ENCODE peak calls at places on chromosomes 16 and 17, in eight cellular contexts. G is activated T-cell treated with anti-CD3 and anti-CD28 coated beads for 4 hours; N is Peyer's patch; T is CD4-positive, alpha-beta T cell; W is psoas muscle; Z is fibroblast of lung; L is GM20000; B is hepatic stellate cell. K is an unnamed sample.

GRCh38 chr16:621526-622105 is 9.2 kb upstream of the WFIKKN1 start:
- DNase-seq in G (no peak), N (no peak), T (no peak), W (no peak), Z (no peak), L (no peak), B (no peak), K (no peak)

GRCh38 chr16:54446639-54447038 is 160.1 kb upstream of the IRX3 start:
- DNase-seq in G (no peak), N (no peak), T (no peak), W (peak), Z (peak), L (no peak), B (no peak), K (peak)

GRCh38 chr17:81074440-81074839 is 39.5 kb downstream of the BAIAP2 start:
- DNase-seq in G (no peak), N (no peak), T (no peak), W (no peak), Z (no peak), L (no peak), B (no peak), K (no peak)

GRCh38 chr17:2883544-2884203 is 87.4 kb downstream of the RAP1GAP2 start:
- DNase-seq in G (no peak), N (no peak), T (no peak), W (no peak), Z (peak), L (no peak), B (peak), K (peak)

GRCh38 chr17:17855976-17856375 is 19.2 kb upstream of the SREBF1 start:
- DNase-seq in G (no peak), N (no peak), T (no peak), W (no peak), Z (no peak), L (no peak), B (no peak), K (peak)

GRCh38 chr16:11560701-11561439 is 25.8 kb downstream of the LITAF start:
- DNase-seq in G (peak), N (peak), T (peak), W (peak), Z (peak), L (no peak), B (no peak), K (no peak)

GRCh38 chr17:73800893-73801292 is 156.6 kb upstream of the SDK2 start:
- DNase-seq in G (no peak), N (no peak), T (no peak), W (no peak), Z (no peak), L (no peak), B (no peak), K (no peak)

GRCh38 chr16:52191533-52192134 is 355.3 kb downstream of the TOX3 start:
- DNase-seq in G (peak), N (peak), T (peak), W (peak), Z (peak), L (peak), B (peak), K (peak)

GRCh38 chr17:39573447-39574298 is 34.0 kb downstream of the NEUROD2 start:
- DNase-seq in G (no peak), N (peak), T (peak), W (peak), Z (peak), L (peak), B (peak), K (peak)

GRCh38 chr16:17696696-17697095 is 225.9 kb upstream of the XYLT1 start:
- DNase-seq in G (no peak), N (no peak), T (no peak), W (no peak), Z (no peak), L (no peak), B (no peak), K (no peak)

GRCh38 chr17:68598545-68598961 is 2.6 kb downstream of the FAM20A start:
- DNase-seq in G (no peak), N (no peak), T (no peak), W (no peak), Z (no peak), L (no peak), B (no peak), K (no peak)

GRCh38 chr17:72370819-72371218 is 250.0 kb downstream of the SOX9 start:
- DNase-seq in G (no peak), N (no peak), T (no peak), W (no peak), Z (peak), L (no peak), B (peak), K (peak)

GRCh38 chr16:66977341-66978113 is 10.9 kb upstream of the CES4A start:
- DNase-seq in G (peak), N (peak), T (peak), W (peak), Z (peak), L (peak), B (peak), K (peak)

GRCh38 chr17:77145635-77146632 is 5.2 kb downstream of the SEC14L1 start:
- DNase-seq in G (no peak), N (peak), T (no peak), W (peak), Z (peak), L (peak), B (peak), K (peak)

GRCh38 chr17:63911657-63912100 is 621 bp upstream of the CSHL1 start:
- DNase-seq in G (peak), N (peak), T (peak), W (no peak), Z (peak), L (peak), B (no peak), K (peak)

GRCh38 chr17:66468241-66469087 is 166.1 kb downstream of the PRKCA start:
- DNase-seq in G (no peak), N (no peak), T (no peak), W (no peak), Z (no peak), L (no peak), B (no peak), K (no peak)

GRCh38 chr17:67324330-67324729 is 42.0 kb downstream of the PSMD12 start:
- DNase-seq in G (no peak), N (no peak), T (no peak), W (no peak), Z (no peak), L (no peak), B (no peak), K (no peak)

GRCh38 chr16:89061590-89062380 is 31.9 kb upstream of the ACSF3 start:
- DNase-seq in G (no peak), N (peak), T (no peak), W (no peak), Z (no peak), L (no peak), B (no peak), K (no peak)

K was measured in MG63.